ENCODE peak calls at places on chromosomes 2 and 18, in six cellular contexts. L is coronary artery, O is PC-3, H is HCT116, C is fibroblast of pulmonary artery, M is H1. R is an unnamed sample.

GRCh38 chr2:189819297-189819704 is 35.1 kb downstream of the PMS1 start:
- DNase-seq in L (no peak), O (peak; percentile 59), H (no peak), C (peak; percentile 64), M (no peak), R (no peak)

GRCh38 chr2:154827286-154827685 is 128.8 kb downstream of the KCNJ3 start:
- DNase-seq in L (no peak), O (no peak), H (no peak), C (no peak), M (no peak), R (no peak)

GRCh38 chr2:169983506-169983905 is 156.3 kb downstream of the UBR3 start:
- DNase-seq in L (no peak), O (no peak), H (no peak), C (peak; percentile 26), M (no peak), R (no peak)

GRCh38 chr2:56682397-56682760 is 498.6 kb downstream of the CCDC85A start:
- DNase-seq in L (no peak), O (no peak), H (no peak), C (peak; percentile 51), M (no peak), R (no peak)

GRCh38 chr2:86308984-86309695 is 28.3 kb downstream of the REEP1 start:
- DNase-seq in L (no peak), O (no peak), H (no peak), C (no peak), M (no peak), R (no peak)

GRCh38 chr2:196809260-196809659 is at the start of gene C2orf66:
- DNase-seq in L (no peak), O (no peak), H (no peak), C (no peak), M (no peak), R (no peak)

GRCh38 chr2:205998601-205999000 is 87.4 kb downstream of the INO80D start:
- DNase-seq in L (no peak), O (no peak), H (no peak), C (no peak), M (no peak), R (no peak)

GRCh38 chr2:241616168-241617125 is 20.5 kb downstream of the THAP4 start:
- DNase-seq in L (no peak), O (no peak), H (no peak), C (no peak), M (no peak), R (no peak)

GRCh38 chr18:25423267-25423666 is 71.3 kb upstream of the ZNF521 start:
- DNase-seq in L (no peak), O (no peak), H (no peak), C (no peak), M (no peak), R (no peak)

GRCh38 chr2:177275041-177275440 is 10.5 kb upstream of the NFE2L2 start:
- DNase-seq in L (no peak), O (peak; percentile 20), H (no peak), C (peak; percentile 95), M (no peak), R (no peak)

GRCh38 chr2:111057045-111057444 is 63.7 kb upstream of the BCL2L11 start:
- DNase-seq in L (no peak), O (no peak), H (no peak), C (no peak), M (no peak), R (no peak)

GRCh38 chr2:216554755-216555154 is 56.1 kb downstream of the RPL37A start:
- DNase-seq in L (no peak), O (peak; percentile 30), H (no peak), C (no peak), M (no peak), R (no peak)

GRCh38 chr2:209472386-209472832 is 48.6 kb downstream of the MAP2 start:
- DNase-seq in L (no peak), O (peak; percentile 68), H (no peak), C (peak; percentile 91), M (no peak), R (no peak)

GRCh38 chr18:35817604-35818352 is 154.7 kb upstream of the RMP24 start:
- DNase-seq in L (no peak), O (no peak), H (no peak), C (no peak), M (no peak), R (no peak)

GRCh38 chr2:213188971-213189899 is 37.8 kb upstream of the IKZF2 start:
- DNase-seq in L (no peak), O (no peak), H (no peak), C (peak; percentile 54), M (peak; percentile 21), R (no peak)

GRCh38 chr2:127074358-127074757 is 32.6 kb downstream of the BIN1 start:
- DNase-seq in L (no peak), O (no peak), H (no peak), C (no peak), M (no peak), R (no peak)

GRCh38 chr2:9778471-9779402 is 64.5 kb upstream of the TAF1B start:
- DNase-seq in L (no peak), O (no peak), H (no peak), C (no peak), M (no peak), R (no peak)

GRCh38 chr2:174939046-174939445 is 66.1 kb downstream of the CHN1 start:
- DNase-seq in L (no peak), O (peak; percentile 67), H (peak; percentile 13), C (peak; percentile 34), M (no peak), R (no peak)

GRCh38 chr2:28288620-28289019 is 104.0 kb upstream of the FOSL2 start:
- DNase-seq in L (no peak), O (no peak), H (no peak), C (no peak), M (no peak), R (no peak)

GRCh38 chr18:48393170-48393569 is 16.0 kb downstream of the ZBTB7C start:
- DNase-seq in L (no peak), O (no peak), H (no peak), C (no peak), M (no peak), R (no peak)

GRCh38 chr2:190746971-190747761 is 98.3 kb downstream of the NAB1 start:
- DNase-seq in L (no peak), O (no peak), H (no peak), C (peak; percentile 77), M (no peak), R (no peak)

GRCh38 chr2:9139491-9140443 is 66.8 kb upstream of the ASAP2 start:
- DNase-seq in L (no peak), O (peak; percentile 80), H (peak; percentile 40), C (peak; percentile 68), M (no peak), R (peak; percentile 76)

GRCh38 chr2:230717595-230717994 is 5.0 kb downstream of the CAB39 start:
- DNase-seq in L (no peak), O (no peak), H (no peak), C (no peak), M (no peak), R (no peak)

GRCh38 chr2:144341538-144341937 is 178.4 kb downstream of the ZEB2 start:
- DNase-seq in L (no peak), O (no peak), H (no peak), C (no peak), M (no peak), R (no peak)

GRCh38 chr2:71703981-71704545 is 250.7 kb downstream of the DYSF start:
- DNase-seq in L (no peak), O (no peak), H (no peak), C (no peak), M (no peak), R (no peak)

GRCh38 chr18:60413944-60414547 is 41.5 kb upstream of the MC4R start:
- DNase-seq in L (no peak), O (peak; percentile 53), H (peak; percentile 10), C (peak; percentile 24), M (peak; percentile 3), R (no peak)

GRCh38 chr18:60411715-60412114 is 39.1 kb upstream of the MC4R start:
- DNase-seq in L (no peak), O (no peak), H (peak; percentile 15), C (peak; percentile 0), M (no peak), R (no peak)
- TF ChIP-seq CTCF in L (no peak), O (peak; percentile 46), H (peak; percentile 55), C (peak; percentile 13), M (peak; percentile 34), R (no peak)

GRCh38 chr2:68238955-68239822 is 13.1 kb downstream of the PPP3R1 start:
- DNase-seq in L (no peak), O (no peak), H (no peak), C (peak; percentile 51), M (no peak), R (no peak)
- TF ChIP-seq CTCF in L (no peak), O (no peak), H (no peak), C (no peak), M (no peak), R (no peak)

GRCh38 chr2:3823748-3824147 is 120.4 kb downstream of the DCDC2C start:
- DNase-seq in L (no peak), O (peak; percentile 53), H (no peak), C (peak; percentile 19), M (no peak), R (no peak)

DNA sequence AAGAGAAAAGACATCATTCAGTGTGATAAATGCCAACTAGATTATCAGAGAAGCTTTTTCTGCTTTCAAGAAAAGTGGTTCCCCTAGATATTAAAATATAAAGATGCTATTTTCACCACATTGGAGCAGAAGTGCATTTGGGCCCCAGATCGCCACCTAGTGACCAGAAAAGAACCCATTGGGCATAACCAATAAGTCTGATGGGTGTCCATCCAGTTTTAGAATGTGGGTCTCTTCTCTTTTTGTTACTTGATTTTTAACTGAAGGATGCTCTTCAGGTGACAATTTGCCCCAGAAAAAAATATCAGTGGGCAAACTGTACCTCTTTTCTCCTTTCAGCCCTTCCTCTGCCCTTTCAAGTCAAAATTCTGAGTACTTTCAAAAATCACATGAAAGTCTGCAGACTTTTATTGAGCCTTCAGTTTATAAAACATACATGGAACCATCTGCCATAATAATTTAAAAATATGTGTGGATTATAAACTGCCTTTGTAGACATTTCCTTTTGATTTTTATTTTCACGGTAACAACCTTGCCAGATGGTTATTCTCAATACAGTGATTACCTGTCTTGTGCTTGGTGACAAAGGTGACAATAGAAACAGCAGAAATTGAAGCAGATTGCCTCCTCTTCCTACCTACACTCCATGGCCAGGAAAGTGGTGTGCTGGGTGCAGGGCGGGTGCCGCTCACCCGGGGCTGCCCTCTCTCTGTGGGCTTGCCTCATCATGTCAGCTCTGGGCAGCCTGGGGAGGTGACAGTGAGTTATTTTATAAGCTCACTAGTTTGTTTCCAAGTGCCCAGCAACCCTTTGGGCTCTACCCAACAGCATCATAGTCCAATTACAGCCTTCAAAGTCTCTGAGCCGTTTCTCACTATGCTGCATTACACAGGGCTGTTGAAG is 124.5 kb downstream of the DCDC2C start:
- DNase-seq in L (no peak), O (peak; percentile 62), H (no peak), C (peak; percentile 21), M (no peak), R (peak; percentile 50)
- TF ChIP-seq CTCF in L (peak; percentile 17), O (peak; percentile 85), H (peak; percentile 78), C (peak; percentile 61), M (peak; percentile 58), R (peak; percentile 64)

GRCh38 chr2:236137066-236137465 is 31.1 kb downstream of the GBX2 start:
- DNase-seq in L (no peak), O (no peak), H (no peak), C (no peak), M (no peak), R (no peak)

GRCh38 chr2:236136483-236136882 is 31.7 kb downstream of the GBX2 start:
- DNase-seq in L (no peak), O (no peak), H (no peak), C (no peak), M (no peak), R (no peak)

GRCh38 chr2:236130349-236130998 is 37.7 kb downstream of the GBX2 start:
- DNase-seq in L (no peak), O (no peak), H (no peak), C (no peak), M (no peak), R (no peak)

GRCh38 chr2:236131073-236131692 is 37.0 kb downstream of the GBX2 start:
- DNase-seq in L (no peak), O (no peak), H (no peak), C (no peak), M (no peak), R (peak; percentile 61)

GRCh38 chr2:236133410-236134012 is 34.7 kb downstream of the GBX2 start:
- DNase-seq in L (no peak), O (no peak), H (no peak), C (no peak), M (no peak), R (no peak)
- TF ChIP-seq CTCF in L (no peak), O (no peak), H (peak; percentile 33), C (no peak), M (peak; percentile 26), R (no peak)

R was measured in GM10248.